ENCODE peak calls at places on chromosome 2, in eight cellular contexts. M, B, W, J, I, E, U and O are unnamed samples.

GRCh38 chr2:217732995-217733394 is 269.8 kb downstream of the TNS1 start:
- DNase-seq in U (no peak), M (no peak), J (no peak), I (no peak), E (no peak), W (no peak), B (peak), O (no peak)

GRCh38 chr2:230749111-230749510 is 36.5 kb downstream of the CAB39 start:
- DNase-seq in M (no peak), I (no peak), B (peak), U (no peak), W (no peak), E (no peak), J (no peak), O (no peak)

GRCh38 chr2:81858998-81859397 is 1554.4 kb upstream of the LRRTM1 start:
- DNase-seq in E (no peak), U (no peak), I (no peak), W (no peak), M (no peak), B (no peak), J (no peak), O (no peak)

GRCh38 chr2:179031731-179032408 is 18.1 kb downstream of the CCDC141 start:
- DNase-seq in I (peak), E (no peak), U (peak), B (peak), J (no peak), M (no peak), W (no peak), O (peak)

GRCh38 chr2:38065502-38066135 is 10.3 kb downstream of the CYP1B1 start:
- DNase-seq in E (peak), U (no peak), I (peak), J (no peak), W (no peak), M (no peak), B (no peak), O (no peak)

GRCh38 chr2:21052044-21052443 is 8.2 kb upstream of the APOB start:
- DNase-seq in M (no peak), J (no peak), B (no peak), I (no peak), W (no peak), U (no peak), E (peak), O (no peak)

GRCh38 chr2:70123051-70123828 is 36.0 kb downstream of the PCBP1 start:
- DNase-seq in M (no peak), U (no peak), E (peak), I (peak), B (peak), J (peak), W (peak), O (no peak)

GRCh38 chr2:182545420-182546167 is 118.8 kb upstream of the PDE1A start:
- DNase-seq in I (no peak), E (no peak), U (peak), M (no peak), B (no peak), W (no peak), J (no peak), O (no peak)

GRCh38 chr2:25043241-25043867 is 1.5 kb downstream of the EFR3B start:
- DNase-seq in E (peak), J (peak), M (no peak), W (no peak), U (peak), B (peak), I (peak), O (peak)

GRCh38 chr2:70367722-70368323 is 66.0 kb upstream of the FAM136A start:
- DNase-seq in W (no peak), I (peak), M (no peak), B (peak), U (no peak), J (peak), E (peak), O (no peak)

GRCh38 chr2:53475320-53475719 is 292.3 kb upstream of the CHAC2 start:
- DNase-seq in W (no peak), E (no peak), B (peak), I (no peak), U (no peak), M (no peak), J (no peak), O (no peak)
- TF ChIP-seq CTCF in W (no peak), E (no peak), B (no peak), I (no peak), U (no peak), M (no peak), J (no peak), O (no peak)

DNA sequence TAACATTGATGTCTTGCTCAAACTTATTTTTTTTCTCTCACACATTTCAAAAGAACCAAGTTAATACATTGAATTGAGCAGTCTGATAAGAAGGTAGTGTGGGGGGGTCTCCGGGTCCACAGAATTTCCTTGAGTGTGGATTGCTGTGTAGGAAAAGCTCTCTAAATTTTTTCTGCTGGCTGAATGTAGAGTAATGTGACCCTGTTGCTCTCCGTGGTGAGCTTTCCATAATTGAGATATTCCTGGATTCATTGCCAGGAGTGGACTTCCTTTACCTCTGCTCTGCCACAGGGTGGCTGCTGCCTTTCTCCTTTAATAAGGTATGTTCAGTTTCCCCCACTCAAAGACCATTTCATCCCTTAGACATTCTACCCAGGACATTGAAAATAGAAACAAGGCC is 50.9 kb downstream of the PKP4 start:
- DNase-seq in W (no peak), J (no peak), B (no peak), U (no peak), E (no peak), M (no peak), I (no peak), O (no peak)
- TF ChIP-seq CTCF in W (no peak), J (no peak), B (no peak), U (no peak), E (no peak), M (no peak), I (no peak), O (no peak)

DNA sequence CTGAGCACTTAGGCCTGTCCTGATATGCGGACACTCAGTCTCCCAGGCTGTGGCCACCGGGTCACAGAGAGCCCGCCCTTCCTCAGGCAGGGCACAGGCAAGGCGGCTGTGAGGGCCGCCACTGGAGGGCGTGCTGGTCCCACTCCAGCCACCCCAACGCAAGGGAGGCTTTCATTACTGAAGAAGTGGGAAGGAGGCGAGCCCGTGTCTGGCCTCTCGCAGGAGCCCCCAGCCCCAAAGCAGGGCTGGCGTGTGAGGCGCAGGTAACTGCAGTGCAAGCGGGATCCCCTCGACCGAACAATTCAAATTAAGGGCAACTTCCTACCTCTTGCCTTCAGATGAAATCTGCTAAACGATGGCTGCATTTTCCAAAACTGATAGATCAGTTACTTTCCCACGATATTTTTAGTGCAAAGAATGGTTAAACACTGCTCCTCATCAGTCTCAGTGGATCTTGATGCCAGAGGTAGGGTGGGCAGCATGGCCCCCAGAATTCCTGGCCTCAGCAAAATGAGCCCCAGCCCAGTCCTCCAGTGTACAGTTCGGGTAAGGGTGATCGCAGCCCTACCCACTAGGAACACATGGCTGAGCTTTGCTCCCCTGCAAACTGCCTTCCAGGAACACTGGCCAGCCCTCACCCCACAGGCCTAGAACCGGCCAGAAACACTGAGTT is 97.2 kb downstream of the SEPTIN10 start:
- DNase-seq in I (peak), B (no peak), J (peak), U (peak), M (no peak), W (peak), E (peak), O (peak)
- TF ChIP-seq CTCF in I (peak), B (peak), J (peak), U (no peak), M (no peak), W (peak), E (peak), O (no peak)

GRCh38 chr2:203873461-203873860 is 5.9 kb downstream of the CTLA4 start:
- DNase-seq in E (no peak), W (no peak), M (no peak), J (no peak), B (no peak), I (no peak), U (no peak), O (peak)
- TF ChIP-seq CTCF in E (no peak), W (no peak), M (no peak), J (no peak), B (no peak), I (no peak), U (no peak), O (no peak)

GRCh38 chr2:222683805-222684204 is 12.3 kb downstream of the MOGAT1 start:
- DNase-seq in J (no peak), I (no peak), B (no peak), W (no peak), M (no peak), E (no peak), U (no peak), O (no peak)

GRCh38 chr2:222672068-222672401 is 577 bp downstream of the MOGAT1 start:
- DNase-seq in I (no peak), E (no peak), M (no peak), W (no peak), B (no peak), J (no peak), U (no peak), O (no peak)

GRCh38 chr2:222673883-222674282 is 2.4 kb downstream of the MOGAT1 start:
- DNase-seq in U (no peak), J (no peak), W (no peak), B (no peak), M (no peak), I (no peak), E (no peak), O (no peak)

GRCh38 chr2:222673273-222673672 is 1.8 kb downstream of the MOGAT1 start:
- DNase-seq in J (no peak), I (no peak), B (no peak), U (no peak), E (no peak), W (no peak), M (no peak), O (no peak)

DNA sequence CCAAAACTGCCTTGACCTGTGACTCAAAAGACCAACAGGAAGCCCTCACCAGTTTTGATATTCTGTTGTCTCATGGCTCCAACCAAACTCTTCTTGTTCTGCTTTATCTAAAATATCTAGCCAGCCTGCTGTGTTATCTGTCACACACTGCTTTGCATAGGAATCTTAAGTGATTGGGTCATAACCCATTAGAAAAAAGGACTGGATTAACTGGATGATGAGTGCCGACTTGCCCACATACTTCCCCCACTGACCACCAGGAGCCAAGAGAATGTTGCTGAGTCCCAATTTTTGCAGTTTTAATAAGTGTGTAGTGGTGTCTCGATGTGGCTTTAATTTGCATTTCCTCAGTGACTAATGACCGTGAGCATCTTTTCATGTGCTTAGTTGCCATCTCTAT is 6.5 kb downstream of the MOGAT1 start:
- DNase-seq in I (no peak), M (no peak), B (no peak), W (no peak), E (no peak), U (no peak), J (no peak), O (no peak)
- TF ChIP-seq CTCF in I (peak), M (no peak), B (no peak), W (no peak), E (peak), U (no peak), J (peak), O (no peak)

GRCh38 chr2:30335981-30336538 is 104.7 kb downstream of the LBH start:
- DNase-seq in I (no peak), B (no peak), U (peak), W (no peak), J (no peak), E (no peak), M (no peak), O (peak)
- TF ChIP-seq CTCF in I (no peak), B (no peak), U (no peak), W (no peak), J (no peak), E (no peak), M (no peak), O (no peak)

DNA sequence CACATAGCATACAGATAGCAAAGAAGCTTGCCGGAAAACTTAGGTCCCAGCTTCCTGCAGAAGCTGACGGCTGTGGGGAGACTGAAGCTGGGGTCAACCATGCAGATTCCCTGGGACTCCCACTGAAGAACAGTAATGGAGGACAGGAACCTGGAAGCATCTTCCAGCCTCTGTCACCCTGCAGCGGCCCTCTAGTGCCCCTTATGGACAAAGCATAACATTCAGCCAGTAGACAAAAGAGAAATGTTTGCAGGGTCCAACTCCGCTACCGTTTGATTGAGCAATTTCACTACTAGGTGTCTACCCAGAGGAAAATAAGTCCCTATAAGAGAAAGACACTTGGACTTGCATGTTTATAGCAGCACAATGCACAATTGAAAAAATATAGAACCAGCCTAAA is 460.6 kb downstream of the CNTNAP5 start:
- DNase-seq in U (no peak), W (no peak), I (no peak), M (no peak), E (no peak), B (no peak), J (no peak), O (no peak)
- TF ChIP-seq CTCF in U (no peak), W (no peak), I (peak), M (no peak), E (peak), B (no peak), J (peak), O (no peak)

GRCh38 chr2:201674794-201675193 is 23.6 kb downstream of the MPP4 start:
- DNase-seq in W (no peak), B (no peak), J (no peak), M (no peak), U (no peak), I (no peak), E (peak), O (no peak)

GRCh38 chr2:201678442-201678841 is 20.0 kb downstream of the MPP4 start:
- DNase-seq in I (no peak), B (no peak), E (no peak), W (no peak), J (no peak), U (no peak), M (no peak), O (no peak)

GRCh38 chr2:201675454-201675853 is 23.0 kb downstream of the MPP4 start:
- DNase-seq in W (no peak), E (no peak), I (no peak), J (no peak), B (no peak), U (no peak), M (no peak), O (no peak)

GRCh38 chr2:201680743-201681142 is 17.7 kb downstream of the MPP4 start:
- DNase-seq in B (no peak), J (peak), M (no peak), I (peak), U (peak), W (no peak), E (peak), O (peak)
- TF ChIP-seq CTCF in B (peak), J (peak), M (no peak), I (peak), U (peak), W (peak), E (peak), O (peak)